ENCODE peak calls at places on chromosomes 7 and 10, in nine cellular contexts. One of them, this sample, is unnamed.
A peak's percentile ranks its signal among the peaks of the same experiment; 100 is the strongest.

GRCh38 chr10:52949899-52950298 is 177.3 kb upstream of the MBL2 start:
- DNase-seq in IMR-90: no peak
- DNase-seq in astrocyte of the spinal cord: peak; percentile 1
- DNase-seq in A549: no peak
- DNase-seq in HFF-Myc: no peak
- DNase-seq in B cell: no peak
- DNase-seq in tibial artery: no peak
- DNase-seq in upper lobe of left lung: no peak
- DNase-seq in CD8-positive, alpha-beta T cell: no peak
- DNase-seq in this sample: no peak

GRCh38 chr10:130201043-130201380 is 64.8 kb downstream of the GLRX3 start:
- DNase-seq in CD8-positive, alpha-beta T cell: no peak
- DNase-seq in tibial artery: no peak
- DNase-seq in HFF-Myc: no peak
- DNase-seq in upper lobe of left lung: no peak
- DNase-seq in B cell: no peak
- DNase-seq in IMR-90: no peak
- DNase-seq in astrocyte of the spinal cord: no peak
- DNase-seq in A549: no peak
- DNase-seq in this sample: no peak

GRCh38 chr10:42753507-42754154 is 29.0 kb upstream of the BMS1 start:
- DNase-seq in astrocyte of the spinal cord: no peak
- DNase-seq in tibial artery: no peak
- DNase-seq in CD8-positive, alpha-beta T cell: no peak
- DNase-seq in upper lobe of left lung: peak; percentile 84
- DNase-seq in A549: peak; percentile 21
- DNase-seq in HFF-Myc: no peak
- DNase-seq in B cell: no peak
- DNase-seq in IMR-90: no peak
- DNase-seq in this sample: no peak

GRCh38 chr10:126839094-126839761 is 66.0 kb upstream of the DOCK1 start:
- DNase-seq in HFF-Myc: no peak
- DNase-seq in A549: no peak
- DNase-seq in tibial artery: no peak
- DNase-seq in B cell: no peak
- DNase-seq in CD8-positive, alpha-beta T cell: no peak
- DNase-seq in astrocyte of the spinal cord: no peak
- DNase-seq in upper lobe of left lung: peak; percentile 73
- DNase-seq in IMR-90: no peak
- DNase-seq in this sample: no peak

GRCh38 chr7:95684037-95684436 is 87.7 kb upstream of the PDK4 start:
- DNase-seq in CD8-positive, alpha-beta T cell: no peak
- DNase-seq in astrocyte of the spinal cord: peak; percentile 47
- DNase-seq in A549: peak; percentile 18
- DNase-seq in tibial artery: no peak
- DNase-seq in B cell: no peak
- DNase-seq in upper lobe of left lung: no peak
- DNase-seq in IMR-90: peak; percentile 30
- DNase-seq in HFF-Myc: no peak
- DNase-seq in this sample: peak; percentile 73

GRCh38 chr10:2011106-2011716 is 273.9 kb upstream of the ADARB2 start:
- DNase-seq in B cell: no peak
- DNase-seq in IMR-90: no peak
- DNase-seq in tibial artery: no peak
- DNase-seq in HFF-Myc: no peak
- DNase-seq in astrocyte of the spinal cord: no peak
- DNase-seq in CD8-positive, alpha-beta T cell: no peak
- DNase-seq in A549: no peak
- DNase-seq in upper lobe of left lung: peak; percentile 55
- DNase-seq in this sample: no peak

GRCh38 chr10:2908851-2909630 is 158.3 kb upstream of the PFKP start:
- DNase-seq in astrocyte of the spinal cord: no peak
- DNase-seq in CD8-positive, alpha-beta T cell: no peak
- DNase-seq in A549: no peak
- DNase-seq in tibial artery: no peak
- DNase-seq in HFF-Myc: no peak
- DNase-seq in B cell: no peak
- DNase-seq in upper lobe of left lung: no peak
- DNase-seq in IMR-90: no peak
- DNase-seq in this sample: no peak

GRCh38 chr10:6047847-6048246 is 14.3 kb downstream of the IL2RA start:
- DNase-seq in HFF-Myc: no peak
- DNase-seq in IMR-90: no peak
- DNase-seq in astrocyte of the spinal cord: no peak
- DNase-seq in A549: no peak
- DNase-seq in upper lobe of left lung: peak; percentile 22
- DNase-seq in CD8-positive, alpha-beta T cell: no peak
- DNase-seq in B cell: no peak
- DNase-seq in tibial artery: no peak
- DNase-seq in this sample: no peak

GRCh38 chr10:118664321-118664720 is 68.9 kb upstream of the PRLHR start:
- DNase-seq in IMR-90: no peak
- DNase-seq in B cell: no peak
- DNase-seq in HFF-Myc: no peak
- DNase-seq in upper lobe of left lung: no peak
- DNase-seq in astrocyte of the spinal cord: no peak
- DNase-seq in A549: no peak
- DNase-seq in CD8-positive, alpha-beta T cell: no peak
- DNase-seq in tibial artery: no peak
- DNase-seq in this sample: no peak

GRCh38 chr7:101137651-101138148 is 10.8 kb downstream of the SERPINE1 start:
- DNase-seq in A549: no peak
- DNase-seq in IMR-90: no peak
- DNase-seq in B cell: no peak
- DNase-seq in HFF-Myc: no peak
- DNase-seq in CD8-positive, alpha-beta T cell: no peak
- DNase-seq in upper lobe of left lung: no peak
- DNase-seq in astrocyte of the spinal cord: no peak
- DNase-seq in tibial artery: no peak
- DNase-seq in this sample: peak; percentile 67

GRCh38 chr10:76051007-76051936 is 619.8 kb downstream of the LRMDA start:
- DNase-seq in HFF-Myc: no peak
- DNase-seq in upper lobe of left lung: no peak
- DNase-seq in A549: no peak
- DNase-seq in B cell: no peak
- DNase-seq in CD8-positive, alpha-beta T cell: no peak
- DNase-seq in IMR-90: no peak
- DNase-seq in astrocyte of the spinal cord: no peak
- DNase-seq in tibial artery: no peak
- DNase-seq in this sample: no peak

GRCh38 chr7:5610500-5611186 is 170.8 kb downstream of the RNF216 start:
- DNase-seq in tibial artery: no peak
- DNase-seq in HFF-Myc: no peak
- DNase-seq in IMR-90: no peak
- DNase-seq in B cell: no peak
- DNase-seq in CD8-positive, alpha-beta T cell: no peak
- DNase-seq in A549: no peak
- DNase-seq in astrocyte of the spinal cord: no peak
- DNase-seq in upper lobe of left lung: no peak
- DNase-seq in this sample: no peak

DNA sequence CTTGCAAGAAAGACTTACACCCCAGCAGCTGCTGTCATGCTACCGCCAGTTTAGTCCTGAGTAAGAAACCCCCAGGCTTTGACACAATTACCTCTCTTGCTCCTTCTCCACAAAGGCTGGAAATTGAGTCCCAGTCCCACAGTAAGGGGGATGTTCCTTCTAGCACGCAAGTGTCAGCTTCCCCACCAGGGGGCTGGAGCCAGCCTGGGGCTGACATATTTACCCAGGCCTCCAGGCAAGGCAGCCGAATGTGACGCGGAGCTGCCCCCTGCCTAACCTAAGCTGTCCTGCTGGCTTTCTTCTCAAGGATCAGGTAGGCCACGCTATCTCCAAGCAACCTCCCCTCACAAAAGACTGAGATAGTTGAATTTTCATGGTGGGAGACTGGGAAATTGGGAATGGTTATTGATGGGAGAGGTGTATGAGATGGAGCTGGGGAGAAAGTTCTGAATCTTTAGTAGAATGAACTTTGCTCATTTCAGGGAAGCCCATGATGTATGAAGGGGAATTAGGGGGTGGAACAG is 19.2 kb upstream of the BMPER start:
- DNase-seq in A549: peak; percentile 43
- DNase-seq in tibial artery: no peak
- DNase-seq in CD8-positive, alpha-beta T cell: no peak
- DNase-seq in IMR-90: peak; percentile 35
- DNase-seq in B cell: no peak
- DNase-seq in upper lobe of left lung: peak; percentile 6
- DNase-seq in HFF-Myc: no peak
- DNase-seq in astrocyte of the spinal cord: no peak
- DNase-seq in this sample: no peak
- TF ChIP-seq CTCF in A549: peak; percentile 22
- TF ChIP-seq CTCF in tibial artery: peak; percentile 12
- TF ChIP-seq CTCF in CD8-positive, alpha-beta T cell: no peak
- TF ChIP-seq CTCF in IMR-90: peak; percentile 52
- TF ChIP-seq CTCF in B cell: no peak
- TF ChIP-seq CTCF in upper lobe of left lung: no peak
- TF ChIP-seq CTCF in HFF-Myc: peak; percentile 68
- TF ChIP-seq CTCF in astrocyte of the spinal cord: no peak
- TF ChIP-seq CTCF in this sample: peak; percentile 16

GRCh38 chr7:49479421-49479820 is 294.0 kb upstream of the VWC2 start:
- DNase-seq in CD8-positive, alpha-beta T cell: no peak
- DNase-seq in B cell: no peak
- DNase-seq in A549: no peak
- DNase-seq in tibial artery: no peak
- DNase-seq in upper lobe of left lung: no peak
- DNase-seq in HFF-Myc: no peak
- DNase-seq in astrocyte of the spinal cord: no peak
- DNase-seq in IMR-90: no peak
- DNase-seq in this sample: no peak

GRCh38 chr7:49479936-49480544 is 293.4 kb upstream of the VWC2 start:
- DNase-seq in tibial artery: no peak
- DNase-seq in B cell: no peak
- DNase-seq in CD8-positive, alpha-beta T cell: no peak
- DNase-seq in HFF-Myc: no peak
- DNase-seq in upper lobe of left lung: no peak
- DNase-seq in A549: no peak
- DNase-seq in astrocyte of the spinal cord: no peak
- DNase-seq in IMR-90: no peak
- DNase-seq in this sample: no peak

GRCh38 chr7:49486974-49487919 is 286.2 kb upstream of the VWC2 start:
- DNase-seq in CD8-positive, alpha-beta T cell: no peak
- DNase-seq in HFF-Myc: no peak
- DNase-seq in astrocyte of the spinal cord: no peak
- DNase-seq in tibial artery: no peak
- DNase-seq in upper lobe of left lung: no peak
- DNase-seq in A549: no peak
- DNase-seq in B cell: no peak
- DNase-seq in IMR-90: no peak
- DNase-seq in this sample: no peak

GRCh38 chr7:49488573-49488972 is 284.9 kb upstream of the VWC2 start:
- DNase-seq in A549: no peak
- DNase-seq in IMR-90: no peak
- DNase-seq in upper lobe of left lung: no peak
- DNase-seq in astrocyte of the spinal cord: no peak
- DNase-seq in B cell: no peak
- DNase-seq in HFF-Myc: no peak
- DNase-seq in tibial artery: no peak
- DNase-seq in CD8-positive, alpha-beta T cell: no peak
- DNase-seq in this sample: no peak

GRCh38 chr7:49483142-49483541 is 290.3 kb upstream of the VWC2 start:
- DNase-seq in A549: no peak
- DNase-seq in HFF-Myc: no peak
- DNase-seq in tibial artery: no peak
- DNase-seq in IMR-90: no peak
- DNase-seq in CD8-positive, alpha-beta T cell: no peak
- DNase-seq in upper lobe of left lung: no peak
- DNase-seq in astrocyte of the spinal cord: no peak
- DNase-seq in B cell: no peak
- DNase-seq in this sample: no peak
- TF ChIP-seq CTCF in A549: no peak
- TF ChIP-seq CTCF in HFF-Myc: no peak
- TF ChIP-seq CTCF in tibial artery: no peak
- TF ChIP-seq CTCF in IMR-90: no peak
- TF ChIP-seq CTCF in CD8-positive, alpha-beta T cell: no peak
- TF ChIP-seq CTCF in upper lobe of left lung: no peak
- TF ChIP-seq CTCF in astrocyte of the spinal cord: no peak
- TF ChIP-seq CTCF in B cell: no peak
- TF ChIP-seq CTCF in this sample: no peak

DNA sequence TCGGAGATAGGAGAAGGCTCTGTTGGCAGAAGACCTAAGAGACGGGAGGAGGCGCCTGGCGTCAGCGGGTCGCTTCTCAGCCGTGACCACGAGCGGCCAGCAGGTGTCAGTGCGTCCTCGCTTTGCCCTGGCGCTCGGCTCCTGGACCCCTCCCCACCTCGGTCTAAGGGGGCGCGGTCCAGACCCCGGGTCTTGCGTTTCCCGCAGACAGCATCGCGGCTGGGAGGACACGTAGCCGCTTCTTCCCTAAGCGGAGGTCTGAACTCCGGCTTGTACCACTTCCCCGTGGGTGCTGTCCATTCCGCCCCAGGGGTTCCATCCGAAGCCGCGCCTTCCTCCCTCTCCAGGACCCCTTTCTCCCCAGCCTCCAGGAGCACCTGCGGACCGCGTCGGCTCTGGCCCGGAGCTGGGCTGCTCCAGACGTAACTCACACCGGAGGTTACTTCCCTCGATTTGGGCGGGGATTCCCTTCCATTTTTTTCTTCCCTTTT is 593 bp upstream of the ADRA2A start:
- DNase-seq in upper lobe of left lung: peak; percentile 90
- DNase-seq in CD8-positive, alpha-beta T cell: peak; percentile 46
- DNase-seq in B cell: peak; percentile 50
- DNase-seq in HFF-Myc: no peak
- DNase-seq in IMR-90: peak; percentile 27
- DNase-seq in tibial artery: no peak
- DNase-seq in astrocyte of the spinal cord: peak; percentile 32
- DNase-seq in A549: peak; percentile 71
- DNase-seq in this sample: peak; percentile 51
- TF ChIP-seq CTCF in upper lobe of left lung: peak; percentile 75
- TF ChIP-seq CTCF in CD8-positive, alpha-beta T cell: peak; percentile 33
- TF ChIP-seq CTCF in B cell: peak; percentile 59
- TF ChIP-seq CTCF in HFF-Myc: peak; percentile 66
- TF ChIP-seq CTCF in IMR-90: peak; percentile 61
- TF ChIP-seq CTCF in tibial artery: peak; percentile 51
- TF ChIP-seq CTCF in astrocyte of the spinal cord: peak; percentile 86
- TF ChIP-seq CTCF in A549: peak; percentile 78
- TF ChIP-seq CTCF in this sample: peak; percentile 66

DNA sequence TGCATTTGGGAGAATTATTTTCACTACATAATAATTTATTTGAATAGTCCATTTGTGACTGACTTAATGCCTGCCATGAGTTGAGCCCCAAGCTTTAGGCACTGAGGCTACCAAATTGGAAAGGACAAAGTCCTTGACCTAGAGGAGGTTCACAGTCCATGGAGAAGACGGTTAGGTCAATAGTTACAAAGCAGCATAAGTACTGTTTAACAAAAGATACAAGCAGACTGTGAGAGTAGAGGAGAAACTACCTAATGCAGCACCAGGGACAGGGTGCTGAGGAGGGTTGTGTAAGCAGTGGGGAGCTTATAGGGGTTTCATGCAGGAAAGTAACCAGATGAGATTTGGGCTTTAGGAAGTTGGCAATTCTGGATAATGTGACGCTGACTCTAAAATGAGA is 139.2 kb downstream of the LCOR start:
- DNase-seq in HFF-Myc: no peak
- DNase-seq in A549: no peak
- DNase-seq in CD8-positive, alpha-beta T cell: no peak
- DNase-seq in IMR-90: no peak
- DNase-seq in tibial artery: no peak
- DNase-seq in astrocyte of the spinal cord: no peak
- DNase-seq in upper lobe of left lung: no peak
- DNase-seq in B cell: no peak
- DNase-seq in this sample: no peak
- TF ChIP-seq CTCF in HFF-Myc: no peak
- TF ChIP-seq CTCF in A549: no peak
- TF ChIP-seq CTCF in CD8-positive, alpha-beta T cell: no peak
- TF ChIP-seq CTCF in IMR-90: no peak
- TF ChIP-seq CTCF in tibial artery: no peak
- TF ChIP-seq CTCF in astrocyte of the spinal cord: no peak
- TF ChIP-seq CTCF in upper lobe of left lung: no peak
- TF ChIP-seq CTCF in B cell: no peak
- TF ChIP-seq CTCF in this sample: no peak